ENCODE peak calls at places on chromosomes 4 and X, in four cellular contexts. U, S, J and M are unnamed samples.

GRCh38 chrX:12949205-12949926 is 25.5 kb upstream of the TMSB4X start:
- DNase-seq in U (no peak), S (no peak), J (peak), M (no peak)

GRCh38 chrX:2345562-2345961 is 155.2 kb downstream of the DHRSX start:
- DNase-seq in U (no peak), S (no peak), J (no peak), M (no peak)

GRCh38 chr4:75675004-75675531 is 1.9 kb upstream of the G3BP2 start:
- DNase-seq in U (no peak), S (no peak), J (peak), M (no peak)

GRCh38 chrX:46758163-46758955 is 559 bp downstream of the SLC9A7 start:
- DNase-seq in U (no peak), S (no peak), J (no peak), M (no peak)

GRCh38 chr4:76659103-76659490 is 224.1 kb downstream of the SHROOM3 start:
- DNase-seq in U (no peak), S (no peak), J (no peak), M (no peak)

GRCh38 chr4:95504488-95504887 is 44.3 kb downstream of the UNC5C start:
- DNase-seq in U (no peak), S (no peak), J (no peak), M (no peak)

GRCh38 chrX:110032534-110033161 is 29.7 kb downstream of the TMEM164 start:
- DNase-seq in U (no peak), S (no peak), J (no peak), M (no peak)

GRCh38 chr4:181528570-181529184 is 714.5 kb upstream of the TENM3 start:
- DNase-seq in U (no peak), S (peak), J (peak), M (peak)

GRCh38 chr4:57076646-57077045 is 33.5 kb downstream of the IGFBP7 start:
- DNase-seq in U (no peak), S (no peak), J (no peak), M (no peak)

GRCh38 chr4:126358041-126358440 is 1043.3 kb downstream of the FAT4 start:
- DNase-seq in U (no peak), S (no peak), J (no peak), M (no peak)

GRCh38 chr4:38210396-38211114 is 250.4 kb downstream of the PTTG2 start:
- DNase-seq in U (no peak), S (no peak), J (peak), M (no peak)

GRCh38 chr4:114481856-114482255 is 116.8 kb upstream of the UGT8 start:
- DNase-seq in U (no peak), S (no peak), J (no peak), M (no peak)

GRCh38 chr4:18042754-18043153 is 21.2 kb upstream of the LCORL start:
- DNase-seq in U (no peak), S (no peak), J (no peak), M (no peak)

GRCh38 chr4:82431026-82431745 is 796 bp downstream of the ENOPH1 start:
- DNase-seq in U (no peak), S (peak), J (peak), M (no peak)

GRCh38 chr4:10006604-10007435 is 14.5 kb downstream of the SLC2A9 start:
- DNase-seq in U (peak), S (no peak), J (peak), M (no peak)

GRCh38 chr4:147430111-147430510 is 50.8 kb upstream of the EDNRA start:
- DNase-seq in U (no peak), S (no peak), J (no peak), M (no peak)

GRCh38 chrX:22159071-22159470 is 113.6 kb upstream of the CBLL2 start:
- DNase-seq in U (no peak), S (no peak), J (peak), M (no peak)

GRCh38 chr4:41418444-41418843 is 119.5 kb upstream of the LIMCH1 start:
- DNase-seq in U (peak), S (peak), J (peak), M (no peak)

DNA sequence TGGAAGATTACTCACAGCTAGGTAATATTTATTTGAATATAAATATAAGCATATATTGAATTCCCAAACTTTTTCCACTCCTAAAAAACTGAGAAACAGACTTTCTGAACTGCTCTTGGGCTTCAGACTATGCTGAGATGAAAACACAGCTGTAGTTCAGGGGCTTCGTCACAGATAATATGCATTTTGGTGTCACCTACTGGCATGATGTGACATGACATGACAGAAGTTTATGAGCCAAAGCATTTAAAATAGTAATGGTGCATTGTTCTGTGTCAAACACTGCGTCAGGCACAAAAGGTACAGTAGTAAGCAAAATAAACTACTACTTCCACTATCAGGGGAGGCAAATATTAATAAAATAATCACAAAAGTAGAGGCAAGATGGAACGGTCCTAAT is 171.3 kb downstream of the BTC start:
- DNase-seq in U (no peak), S (no peak), J (peak), M (no peak)
- TF ChIP-seq CTCF in U (no peak), S (peak), J (peak), M (peak)

GRCh38 chrX:107485019-107485418 is 35.6 kb downstream of the FRMPD3 start:
- DNase-seq in U (peak), S (no peak), J (no peak), M (no peak)
- TF ChIP-seq CTCF in U (no peak), S (no peak), J (no peak), M (no peak)

DNA sequence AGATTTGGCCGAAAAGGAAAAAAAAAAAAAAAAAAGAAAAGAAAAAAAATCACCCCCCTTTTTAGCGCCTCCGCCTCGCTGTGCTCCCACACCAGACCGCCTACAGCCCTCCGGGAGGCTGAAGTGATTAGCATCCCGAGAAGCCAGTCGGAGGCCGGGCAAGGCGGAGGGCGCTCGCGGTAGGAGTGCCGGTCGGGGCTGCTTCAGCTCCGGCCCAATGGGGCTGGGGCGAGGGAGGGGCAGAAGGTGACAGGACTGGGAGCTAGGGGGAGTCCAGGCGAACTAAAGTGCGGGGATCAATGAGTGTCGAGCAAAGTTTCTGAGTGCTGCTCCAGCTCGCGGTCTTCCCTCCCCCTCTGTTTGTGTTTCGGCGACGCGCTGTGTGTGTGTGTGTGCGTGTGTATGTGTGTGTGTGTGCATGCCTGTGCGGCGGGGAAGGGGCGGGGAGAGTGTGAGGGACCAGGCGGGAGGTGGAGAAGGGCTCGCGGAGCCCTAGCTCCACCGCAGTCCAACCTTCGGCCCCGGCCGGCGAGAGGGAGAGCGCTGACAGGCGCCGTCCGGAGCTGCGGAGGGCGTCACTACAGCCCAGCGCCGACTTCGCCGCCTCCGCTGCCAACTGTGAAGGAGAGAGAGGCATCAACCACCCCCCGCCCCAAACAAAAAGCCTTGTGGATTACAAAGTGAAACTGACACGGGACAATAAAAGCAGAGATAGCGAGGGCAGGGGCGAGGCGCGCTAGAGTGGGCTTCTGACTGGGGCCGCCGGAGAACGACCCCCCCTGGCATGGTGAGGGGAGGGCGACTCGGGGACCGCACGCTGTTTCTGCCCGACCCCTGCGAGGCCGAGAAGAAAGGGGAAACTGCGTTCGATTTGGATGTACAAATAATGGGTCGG is at the start of gene FAT4:
- DNase-seq in U (peak), S (peak), J (peak), M (peak)
- TF ChIP-seq CTCF in U (peak), S (peak), J (no peak), M (peak)

DNA sequence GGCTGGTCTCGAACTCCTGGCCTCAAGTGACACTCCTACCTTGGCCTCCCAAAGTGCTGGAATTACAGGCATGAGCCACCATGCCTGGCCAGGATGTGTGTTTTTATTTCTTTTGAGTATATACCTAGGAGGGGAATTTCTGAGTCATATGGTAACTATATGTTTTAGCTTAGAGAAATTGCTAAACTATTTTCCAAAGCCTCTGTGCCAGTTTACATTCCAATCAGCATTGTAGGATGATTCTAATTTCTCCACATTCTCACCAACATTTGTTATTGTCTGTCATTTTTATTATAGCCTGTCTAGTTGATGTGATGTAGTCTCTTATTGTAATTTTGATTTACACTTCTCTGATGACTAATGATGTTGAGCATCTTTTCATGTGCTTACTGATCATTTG is 1576.0 kb downstream of the RPA4 start:
- DNase-seq in U (no peak), S (no peak), J (no peak), M (no peak)
- TF ChIP-seq CTCF in U (no peak), S (no peak), J (no peak), M (no peak)

DNA sequence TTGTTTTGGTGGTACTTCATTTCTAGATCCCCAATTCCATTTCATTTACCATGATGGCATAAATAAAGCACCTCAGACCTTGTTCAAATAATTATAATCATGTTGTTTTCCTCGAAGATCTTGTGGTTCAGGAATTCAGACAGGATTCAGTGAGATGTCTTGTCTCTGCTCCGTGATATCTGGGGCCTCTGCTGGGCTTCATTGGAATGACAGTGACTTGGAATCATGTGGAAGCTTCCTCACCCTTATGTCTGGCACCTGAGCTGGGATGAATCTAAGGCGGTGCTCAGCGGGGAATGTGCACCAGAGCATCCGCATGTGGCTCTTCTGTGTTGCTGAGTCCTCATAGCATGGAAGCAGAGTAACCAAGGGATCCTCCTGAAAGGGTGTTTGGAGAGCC is 132.2 kb downstream of the VEGFC start:
- DNase-seq in U (no peak), S (no peak), J (no peak), M (no peak)
- TF ChIP-seq CTCF in U (no peak), S (no peak), J (peak), M (peak)

GRCh38 chr4:133149364-133149695 is 236 bp downstream of the PCDH10 start:
- DNase-seq in U (no peak), S (no peak), J (no peak), M (no peak)

GRCh38 chr4:133147365-133147821 is 1.7 kb upstream of the PCDH10 start:
- DNase-seq in U (no peak), S (peak), J (no peak), M (no peak)

GRCh38 chr4:133148690-133149363 is at the start of gene PCDH10:
- DNase-seq in U (peak), S (peak), J (peak), M (peak)

GRCh38 chr4:133146574-133147198 is 2.4 kb upstream of the PCDH10 start:
- DNase-seq in U (no peak), S (peak), J (peak), M (peak)

DNA sequence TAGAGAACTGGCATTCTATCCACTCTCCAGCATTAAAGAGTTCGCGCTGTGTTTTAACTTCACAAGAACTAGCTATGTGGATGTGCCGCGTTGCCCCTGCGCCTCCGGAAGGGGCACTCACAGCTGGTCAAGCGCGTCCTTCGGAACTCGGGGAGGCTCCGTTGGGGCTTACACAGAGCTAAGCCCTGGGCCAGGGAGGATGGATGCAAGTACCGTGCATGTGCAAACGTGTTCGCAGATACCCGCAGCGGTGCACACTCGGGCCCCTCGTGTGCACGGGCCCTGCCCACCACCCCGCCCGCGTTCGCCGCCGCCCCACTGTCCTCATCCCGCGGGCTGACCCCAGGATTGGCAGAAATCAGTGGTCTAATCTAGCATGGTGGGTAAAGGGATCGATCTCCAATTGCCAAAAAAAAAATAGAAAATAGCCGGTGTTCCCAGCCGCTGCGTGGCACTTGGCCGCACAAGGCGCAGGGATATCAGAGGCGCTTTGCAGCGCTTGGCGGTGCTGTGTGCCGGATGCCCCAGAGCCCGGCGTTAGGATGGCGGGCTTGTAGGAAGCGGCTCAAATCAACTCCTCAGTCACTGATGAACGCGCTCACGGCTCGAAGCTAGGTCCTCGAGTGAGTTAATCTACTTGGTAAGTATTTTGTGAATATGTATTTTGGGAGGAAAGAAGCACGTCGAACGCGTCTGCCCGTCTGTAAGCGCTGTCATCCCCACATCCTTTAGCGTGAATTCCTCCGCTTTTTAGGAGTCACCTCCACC is 988 bp upstream of the PCDH10 start:
- DNase-seq in U (no peak), S (peak), J (peak), M (peak)
- TF ChIP-seq CTCF in U (no peak), S (peak), J (no peak), M (peak)

DNA sequence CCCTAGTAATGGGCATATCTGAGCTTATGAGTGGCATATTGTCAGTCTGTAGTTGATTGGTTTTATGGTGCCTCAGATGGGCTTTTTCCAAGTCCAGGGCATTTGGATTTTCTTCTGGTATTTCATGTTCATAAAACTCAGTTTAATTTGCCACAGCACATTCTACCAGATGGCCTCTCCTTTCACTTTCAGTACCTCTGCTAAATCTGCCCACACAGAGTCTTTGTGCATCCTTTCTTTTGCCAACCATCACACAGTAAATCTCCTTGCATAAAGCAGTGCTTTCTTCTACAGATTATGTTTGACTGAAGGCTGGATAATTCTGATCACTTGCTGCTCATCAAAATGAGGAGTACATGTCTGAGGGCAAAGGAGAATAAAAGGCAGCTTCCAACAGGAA is 98.2 kb downstream of the HS6ST2 start:
- DNase-seq in U (no peak), S (no peak), J (no peak), M (no peak)
- TF ChIP-seq CTCF in U (no peak), S (no peak), J (no peak), M (no peak)

GRCh38 chrX:103630171-103630511 is 1.4 kb downstream of the TCEAL1 start:
- DNase-seq in U (no peak), S (no peak), J (no peak), M (no peak)
- TF ChIP-seq CTCF in U (peak), S (no peak), J (no peak), M (no peak)

DNA sequence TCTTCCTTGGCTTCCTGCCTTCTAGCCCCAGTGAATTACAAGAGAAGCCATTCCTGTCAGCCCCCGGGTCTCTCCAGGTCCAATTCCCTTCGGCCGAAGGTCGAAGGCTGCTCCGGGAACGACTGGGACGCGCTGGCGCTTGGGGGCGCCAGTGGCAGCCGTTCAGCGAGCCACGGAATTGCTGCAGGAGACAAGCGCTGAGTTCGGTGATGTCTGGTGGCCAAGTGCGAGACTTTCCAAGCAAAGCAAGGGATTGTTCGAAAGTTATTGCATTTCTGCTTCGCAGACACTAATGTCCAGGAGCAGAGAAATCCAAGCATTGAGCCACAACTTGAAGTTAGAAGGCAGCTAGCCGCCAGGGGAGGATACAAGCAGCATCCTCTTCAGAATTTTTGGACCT is 1.1 kb upstream of the DKK2 start:
- DNase-seq in U (peak), S (peak), J (peak), M (peak)
- TF ChIP-seq CTCF in U (no peak), S (peak), J (peak), M (peak)

GRCh38 chr4:184253072-184253420 is 35.4 kb upstream of the ENPP6 start:
- DNase-seq in U (no peak), S (no peak), J (no peak), M (no peak)

GRCh38 chr4:184255361-184255760 is 37.7 kb upstream of the ENPP6 start:
- DNase-seq in U (no peak), S (peak), J (no peak), M (peak)

GRCh38 chr4:184251680-184252000 is 34.0 kb upstream of the ENPP6 start:
- DNase-seq in U (no peak), S (no peak), J (no peak), M (peak)

GRCh38 chr4:184250795-184251679 is 33.4 kb upstream of the ENPP6 start:
- DNase-seq in U (no peak), S (no peak), J (peak), M (peak)

GRCh38 chr4:184252136-184253071 is 34.7 kb upstream of the ENPP6 start:
- DNase-seq in U (no peak), S (no peak), J (no peak), M (peak)
- TF ChIP-seq CTCF in U (no peak), S (no peak), J (no peak), M (no peak)